ENCODE peak calls at places on chromosome 5, in four cellular contexts. E is HCT116, M is uterus, P is HL-60. K is an unnamed sample.

GRCh38 chr5:103886826-103887225 is 324.2 kb upstream of the NUDT12 start:
- DNase-seq in E (no peak), M (no peak), P (no peak), K (no peak)

GRCh38 chr5:35229076-35230042 is 928 bp downstream of the PRLR start:
- DNase-seq in E (no peak), M (peak; percentile 59), P (peak; percentile 17), K (no peak)

GRCh38 chr5:176810084-176810597 is at the start of gene UNC5A:
- DNase-seq in E (peak; percentile 63), M (no peak), P (peak; percentile 20), K (peak; percentile 90)

GRCh38 chr5:73205309-73205708 is 32.3 kb downstream of the TMEM174 start:
- DNase-seq in E (no peak), M (no peak), P (no peak), K (peak; percentile 22)

GRCh38 chr5:1268666-1269065 is 26.2 kb downstream of the TERT start:
- DNase-seq in E (no peak), M (no peak), P (no peak), K (no peak)

GRCh38 chr5:148393390-148393741 is 9.6 kb downstream of the FBXO38 start:
- DNase-seq in E (no peak), M (no peak), P (no peak), K (peak; percentile 31)

GRCh38 chr5:172771439-172772111 is 580 bp upstream of the DUSP1 start:
- DNase-seq in E (no peak), M (no peak), P (no peak), K (no peak)

GRCh38 chr5:7629559-7629958 is 221.4 kb downstream of the CFAP90 start:
- DNase-seq in E (no peak), M (no peak), P (no peak), K (no peak)

GRCh38 chr5:146721073-146721830 is 157.3 kb downstream of the PPP2R2B start:
- DNase-seq in E (no peak), M (no peak), P (no peak), K (no peak)

GRCh38 chr5:68821056-68821455 is 272.8 kb upstream of the SLC30A5 start:
- DNase-seq in E (no peak), M (no peak), P (no peak), K (no peak)